ENCODE peak calls at places on chromosomes 7 and 10, in four cellular contexts. P, X, E and S are unnamed samples.

GRCh38 chr7:42272793-42273665 is 36.0 kb upstream of the GLI3 start:
- DNase-seq in P (no peak), E (no peak), X (peak; percentile 43), S (peak; percentile 76)

GRCh38 chr7:117238472-117238871 is 84.4 kb downstream of the WNT2 start:
- DNase-seq in P (no peak), E (no peak), X (no peak), S (no peak)

GRCh38 chr10:62614389-62615157 is 189.9 kb upstream of the ADO start:
- DNase-seq in P (no peak), X (peak; percentile 29), E (no peak), S (peak; percentile 89)

GRCh38 chr10:129953541-129954031 is 10.5 kb downstream of the EBF3 start:
- DNase-seq in E (no peak), P (no peak), X (no peak), S (no peak)

GRCh38 chr7:91201731-91202130 is 62.5 kb upstream of the FZD1 start:
- DNase-seq in P (no peak), E (no peak), X (no peak), S (no peak)

GRCh38 chr7:80622531-80622930 is 15.9 kb upstream of the CD36 start:
- DNase-seq in E (no peak), X (peak; percentile 77), P (no peak), S (peak; percentile 23)

GRCh38 chr10:99913831-99914235 is 95.9 kb downstream of the DNMBP start:
- DNase-seq in E (no peak), P (peak; percentile 76), X (peak; percentile 26), S (no peak)

GRCh38 chr10:28559661-28560060 is 26.7 kb downstream of the WAC start:
- DNase-seq in X (no peak), E (no peak), P (no peak), S (peak; percentile 48)

GRCh38 chr7:103915958-103916357 is 73.5 kb downstream of the RELN start:
- DNase-seq in X (no peak), E (no peak), P (no peak), S (peak; percentile 26)

GRCh38 chr10:32961892-32962369 is 3.9 kb upstream of the ITGB1 start:
- DNase-seq in P (no peak), E (no peak), X (peak; percentile 90), S (peak; percentile 87)

GRCh38 chr10:32958992-32959703 is 1.1 kb upstream of the ITGB1 start:
- DNase-seq in X (no peak), E (no peak), P (no peak), S (peak; percentile 17)

GRCh38 chr10:32958085-32958991 is at the start of gene ITGB1:
- DNase-seq in P (peak; percentile 98), X (peak; percentile 98), E (peak; percentile 96), S (peak; percentile 97)

GRCh38 chr10:32961343-32961891 is 3.4 kb upstream of the ITGB1 start:
- DNase-seq in P (no peak), X (no peak), E (no peak), S (no peak)

GRCh38 chr10:32960022-32960421 is 2.0 kb upstream of the ITGB1 start:
- DNase-seq in E (no peak), P (no peak), X (no peak), S (peak; percentile 13)
- H3K4me3 ChIP-seq in E (no peak overlapping the region), P (no peak overlapping the region), X (peak overlapping the region; percentile 89), S (peak overlapping the region; percentile 81)

GRCh38 chr10:11144626-11145497 is 127.2 kb downstream of the CELF2 start:
- DNase-seq in E (no peak), P (no peak), X (no peak), S (no peak)
- H3K4me3 ChIP-seq in E (no peak overlapping the region), P (no peak overlapping the region), X (no peak overlapping the region), S (no peak overlapping the region)

GRCh38 chr7:18086165-18087030 is 58.8 kb upstream of the PRPS1L1 start:
- DNase-seq in E (no peak), P (peak; percentile 47), X (no peak), S (peak; percentile 9)

GRCh38 chr7:18081617-18082016 is 54.0 kb upstream of the PRPS1L1 start:
- DNase-seq in E (no peak), P (no peak), X (no peak), S (no peak)

GRCh38 chr7:18082169-18082568 is 54.5 kb upstream of the PRPS1L1 start:
- DNase-seq in P (no peak), E (no peak), X (no peak), S (no peak)

GRCh38 chr7:18087687-18088078 is 60.0 kb upstream of the PRPS1L1 start:
- DNase-seq in X (no peak), E (no peak), P (peak; percentile 7), S (no peak)

DNA sequence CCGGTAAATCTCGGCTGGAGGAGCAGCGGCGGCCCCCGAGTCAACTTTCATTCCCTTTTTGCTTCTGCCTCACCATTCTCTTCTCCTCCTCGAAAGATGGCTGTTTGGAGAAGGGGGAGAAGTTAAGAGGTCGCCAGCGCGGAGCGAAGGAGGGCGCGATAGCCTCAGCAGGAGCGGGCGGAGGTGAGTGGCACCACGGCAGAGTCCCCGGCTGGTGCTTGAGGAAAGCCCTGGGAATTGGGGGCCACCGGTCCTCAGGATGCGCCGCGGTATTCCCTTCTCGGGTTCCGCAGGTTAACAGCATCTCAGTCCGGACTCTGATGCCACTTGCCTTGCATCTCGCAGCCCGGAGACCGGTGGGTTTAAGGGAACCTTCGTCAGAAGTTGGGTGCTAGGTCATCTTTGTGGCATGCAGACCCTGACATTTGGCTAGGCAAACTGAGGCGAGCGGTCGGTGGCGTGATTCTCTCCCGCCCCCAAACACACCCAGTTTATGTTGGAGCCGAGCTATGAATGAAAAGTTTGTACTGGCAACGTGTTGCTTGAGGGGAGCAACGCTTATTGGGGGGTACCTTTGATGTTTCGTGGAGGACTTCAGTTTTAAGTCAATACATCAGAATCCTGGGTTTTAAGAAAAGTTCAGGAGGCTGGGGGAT is 59.5 kb upstream of the PRPS1L1 start:
- DNase-seq in P (peak; percentile 11), X (no peak), E (no peak), S (peak; percentile 11)
- H3K4me3 ChIP-seq in P (no peak overlapping the region), X (peak overlapping the region; percentile 56), E (no peak overlapping the region), S (peak overlapping the region; percentile 42)

GRCh38 chr10:107616463-107617131 is 452.1 kb upstream of the SORCS1 start:
- DNase-seq in E (no peak), P (no peak), X (no peak), S (peak; percentile 87)

GRCh38 chr10:107616031-107616430 is 451.5 kb upstream of the SORCS1 start:
- DNase-seq in P (no peak), E (no peak), X (no peak), S (peak; percentile 51)

GRCh38 chr10:107619124-107619523 is 454.6 kb upstream of the SORCS1 start:
- DNase-seq in X (no peak), E (no peak), P (no peak), S (no peak)

GRCh38 chr10:107614939-107615665 is 450.6 kb upstream of the SORCS1 start:
- DNase-seq in X (peak; percentile 58), P (no peak), E (no peak), S (peak; percentile 71)

DNA sequence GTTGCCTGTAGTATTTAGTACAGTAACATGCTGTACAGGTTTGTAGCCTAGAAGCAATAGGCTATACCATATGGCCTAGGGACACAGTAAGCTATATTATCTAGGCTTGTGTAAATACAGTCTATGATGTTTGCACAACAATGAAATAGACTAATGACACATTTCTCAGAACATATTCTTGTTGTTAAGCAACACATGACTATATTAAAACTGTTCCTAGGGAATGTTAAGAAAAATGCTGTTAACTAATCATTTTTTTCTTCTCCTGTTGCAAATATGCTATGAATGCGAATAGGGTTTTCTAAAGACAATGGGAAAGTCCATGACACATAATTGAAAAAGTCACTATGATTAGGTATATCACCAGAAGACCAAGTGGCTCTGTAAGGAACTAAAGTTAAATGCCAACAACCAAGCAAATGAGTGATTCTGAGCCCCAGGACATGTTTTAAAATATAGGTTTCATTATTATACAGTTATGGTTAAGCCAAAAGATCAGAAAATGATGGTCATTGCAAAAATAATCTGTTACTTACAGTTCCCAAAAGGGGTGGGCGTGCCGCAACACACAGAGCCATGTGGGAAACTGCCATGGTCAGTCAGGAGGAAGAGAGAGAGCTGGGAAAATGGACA is 454.1 kb upstream of the SORCS1 start:
- DNase-seq in E (no peak), X (no peak), P (no peak), S (peak; percentile 24)
- H3K4me3 ChIP-seq in E (no peak overlapping the region), X (no peak overlapping the region), P (no peak overlapping the region), S (no peak overlapping the region)